ENCODE peak calls at places on chromosomes 5 and 9, in six cellular contexts. V is smooth muscle cell of the brain vasculature; W is RCC 7860; U is T-helper 2 cell; K is stimulated activated CD4-positive, alpha-beta T cell treated with anti-CD3 and anti-CD28 coated beads, Interleukin-2, amount 100 ng/mL, for 48 hours; N is NCI-H1092 treated with DMSO at 0.1 percent for 48 hours. P is an unnamed sample.

GRCh38 chr9:106622148-106622547 is 240.8 kb upstream of the ZNF462 start:
- DNase-seq in V (no peak), N (peak), K (no peak), W (no peak), U (no peak), P (no peak)

GRCh38 chr9:136151214-136151804 is 32.6 kb upstream of the TMEM250 start:
- DNase-seq in U (no peak), K (no peak), W (no peak), N (no peak), V (no peak), P (no peak)

GRCh38 chr5:158722940-158723339 is 376.8 kb downstream of the EBF1 start:
- DNase-seq in W (no peak), K (no peak), V (no peak), U (no peak), N (no peak), P (no peak)

GRCh38 chr5:108521841-108522506 is 140.1 kb upstream of the FBXL17 start:
- DNase-seq in U (no peak), K (peak), V (peak), W (peak), N (peak), P (peak)

GRCh38 chr5:53418844-53419243 is 61.6 kb upstream of the FST start:
- DNase-seq in U (no peak), V (no peak), N (no peak), K (no peak), W (no peak), P (peak)

GRCh38 chr5:19733612-19734495 is 254.1 kb downstream of the CDH18 start:
- DNase-seq in K (no peak), U (no peak), N (no peak), W (no peak), V (no peak), P (no peak)

GRCh38 chr5:95861858-95862561 is 39.5 kb upstream of the GLRX start:
- DNase-seq in K (no peak), N (no peak), U (no peak), V (no peak), W (peak), P (no peak)

GRCh38 chr9:78286946-78287388 is 10.0 kb upstream of the PSAT1 start:
- DNase-seq in K (no peak), N (no peak), V (no peak), U (no peak), W (no peak), P (no peak)

GRCh38 chr9:78038620-78039300 is 7.1 kb upstream of the GNAQ start:
- DNase-seq in V (no peak), U (no peak), N (no peak), W (no peak), K (no peak), P (no peak)

GRCh38 chr5:31048282-31048974 is 145.1 kb upstream of the CDH6 start:
- DNase-seq in V (no peak), W (no peak), N (peak), K (no peak), U (no peak), P (no peak)

GRCh38 chr9:116189683-116190082 is 36.1 kb downstream of the PAPPA start:
- DNase-seq in K (no peak), U (no peak), N (no peak), V (no peak), W (peak), P (no peak)

GRCh38 chr5:10578292-10578663 is 14.4 kb downstream of the ANKRD33B start:
- DNase-seq in W (no peak), N (no peak), K (no peak), V (no peak), U (no peak), P (no peak)

GRCh38 chr5:149962040-149962439 is 1.5 kb downstream of the SLC26A2 start:
- DNase-seq in W (peak), V (no peak), N (peak), K (no peak), U (no peak), P (no peak)